ENCODE peak calls at places on chromosomes 2 and 18, in four cellular contexts. L is SK-N-SH, P is HCT116, V is neural progenitor cell. X is an unnamed sample. For H3K4me1, the result is how much of the 10 kb centered on the place peaks cover.

GRCh38 chr2:177419274-177419673 is 26.7 kb downstream of the AGPS start:
- DNase-seq in L (no peak), P (no peak), V (no peak), X (peak)

GRCh38 chr2:147639891-147640290 is 204.9 kb upstream of the ACVR2A start:
- DNase-seq in L (no peak), P (no peak), V (no peak), X (no peak)

GRCh38 chr18:24428709-24429108 is 2.2 kb downstream of the IMPACT start:
- DNase-seq in L (no peak), P (no peak), V (no peak), X (no peak)

GRCh38 chr18:58388736-58389135 is 240.2 kb downstream of the ALPK2 start:
- DNase-seq in P (no peak), V (no peak), L (no peak), X (no peak)

GRCh38 chr18:35171315-35171987 is 69.4 kb upstream of the ZNF397 start:
- DNase-seq in P (no peak), L (no peak), V (no peak), X (peak)

GRCh38 chr2:29920130-29920577 is 1.2 kb downstream of the ALK start:
- DNase-seq in P (no peak), V (peak), L (no peak), X (peak)

GRCh38 chr2:23269747-23270146 is 115.2 kb upstream of the KLHL29 start:
- DNase-seq in P (no peak), V (no peak), L (no peak), X (no peak)

GRCh38 chr2:35298493-35298892 is 1057.1 kb upstream of the CRIM1 start:
- DNase-seq in L (no peak), V (no peak), P (no peak), X (peak)

GRCh38 chr2:46352621-46353020 is 55.4 kb downstream of the EPAS1 start:
- DNase-seq in V (no peak), L (no peak), P (no peak), X (no peak)

GRCh38 chr18:72910045-72910444 is 42.3 kb upstream of the NETO1 start:
- DNase-seq in P (no peak), V (no peak), L (no peak), X (no peak)

GRCh38 chr2:35199298-35199697 is 1156.3 kb upstream of the CRIM1 start:
- DNase-seq in P (no peak), V (no peak), L (no peak), X (no peak)

GRCh38 chr18:48194787-48195186 is 214.4 kb downstream of the ZBTB7C start:
- DNase-seq in P (no peak), V (no peak), L (no peak), X (no peak)

GRCh38 chr2:57733959-57734358 is 312.6 kb upstream of the VRK2 start:
- DNase-seq in L (no peak), V (no peak), P (no peak), X (no peak)

GRCh38 chr2:237672731-237673129 is 45.3 kb downstream of the LRRFIP1 start:
- DNase-seq in P (no peak), V (no peak), L (no peak), X (no peak)

GRCh38 chr2:137729305-137729704 is 235.0 kb upstream of the HNMT start:
- DNase-seq in L (no peak), P (no peak), V (no peak), X (no peak)

GRCh38 chr2:118989481-118989880 is 47.5 kb downstream of the MARCO start:
- DNase-seq in P (no peak), L (no peak), V (no peak), X (peak)

DNA sequence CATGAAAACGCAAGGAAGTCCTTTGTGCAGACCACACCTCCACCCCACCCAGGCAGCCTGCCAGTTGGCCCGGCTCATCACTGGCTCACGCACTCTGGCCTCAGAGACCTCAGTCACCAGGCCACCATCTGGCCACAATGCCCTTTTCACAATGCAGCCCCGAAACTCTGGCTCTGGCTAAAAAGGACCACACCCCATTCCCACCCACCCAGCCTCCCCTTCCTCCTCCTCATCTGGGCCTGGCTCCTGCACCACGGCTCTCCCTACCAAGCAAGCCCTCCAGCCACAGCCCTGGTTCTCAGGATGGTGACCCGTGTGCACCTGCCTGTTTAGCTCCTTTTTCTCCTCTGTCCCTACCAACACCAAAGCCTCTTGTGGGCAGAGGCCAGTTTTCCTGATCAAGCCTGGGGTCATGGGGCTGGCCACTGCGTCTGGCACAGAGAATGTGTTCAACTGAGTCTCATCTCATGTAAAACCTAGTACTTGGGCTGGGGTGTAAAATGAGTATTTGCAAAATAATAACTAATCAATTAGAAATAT is 7.3 kb downstream of the HDAC4 start:
- DNase-seq in P (no peak), V (no peak), L (peak), X (no peak)
- H3K27ac ChIP-seq in P (no peak), V (no peak), L (no peak), X (no peak)

GRCh38 chr18:51190000-51190399 is 7.5 kb downstream of the MEX3C start:
- DNase-seq in V (no peak), L (no peak), P (no peak), X (no peak)
- H3K4me1 ChIP-seq in V (under half), L (under half), P (under half), X (under half)

DNA sequence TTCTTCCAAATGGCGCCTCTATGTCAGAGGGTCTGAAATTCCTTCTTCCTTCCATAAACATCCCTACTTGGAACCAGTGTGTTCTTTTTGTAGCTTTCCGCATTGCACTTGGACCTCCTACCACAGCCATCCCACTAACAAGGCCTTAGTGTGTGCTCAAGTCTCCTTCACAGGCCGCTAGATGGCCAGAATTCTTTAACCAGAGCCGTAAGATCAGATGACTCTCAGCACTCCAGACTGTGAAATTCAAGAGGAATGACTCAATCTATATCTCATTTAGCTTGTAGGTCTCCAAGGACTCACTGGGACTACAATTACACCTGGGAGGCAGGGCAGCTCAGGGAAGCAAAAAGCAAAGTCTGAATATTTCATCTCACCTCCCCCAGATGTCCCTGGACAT is 298.9 kb downstream of the EIPR1 start:
- DNase-seq in P (no peak), L (no peak), V (no peak), X (no peak)
- TF ChIP-seq CTCF in P (no peak), L (no peak), V (no peak), X (no peak)

GRCh38 chr2:101766337-101766736 is 68.8 kb downstream of the MAP4K4 start:
- DNase-seq in P (no peak), L (no peak), V (no peak), X (no peak)

GRCh38 chr2:101766871-101767739 is 69.6 kb downstream of the MAP4K4 start:
- DNase-seq in P (no peak), V (peak), L (no peak), X (peak)

GRCh38 chr2:101763496-101764333 is 66.2 kb downstream of the MAP4K4 start:
- DNase-seq in L (no peak), P (no peak), V (no peak), X (no peak)

GRCh38 chr2:101759162-101759561 is 61.7 kb downstream of the MAP4K4 start:
- DNase-seq in L (no peak), V (no peak), P (peak), X (peak)

DNA sequence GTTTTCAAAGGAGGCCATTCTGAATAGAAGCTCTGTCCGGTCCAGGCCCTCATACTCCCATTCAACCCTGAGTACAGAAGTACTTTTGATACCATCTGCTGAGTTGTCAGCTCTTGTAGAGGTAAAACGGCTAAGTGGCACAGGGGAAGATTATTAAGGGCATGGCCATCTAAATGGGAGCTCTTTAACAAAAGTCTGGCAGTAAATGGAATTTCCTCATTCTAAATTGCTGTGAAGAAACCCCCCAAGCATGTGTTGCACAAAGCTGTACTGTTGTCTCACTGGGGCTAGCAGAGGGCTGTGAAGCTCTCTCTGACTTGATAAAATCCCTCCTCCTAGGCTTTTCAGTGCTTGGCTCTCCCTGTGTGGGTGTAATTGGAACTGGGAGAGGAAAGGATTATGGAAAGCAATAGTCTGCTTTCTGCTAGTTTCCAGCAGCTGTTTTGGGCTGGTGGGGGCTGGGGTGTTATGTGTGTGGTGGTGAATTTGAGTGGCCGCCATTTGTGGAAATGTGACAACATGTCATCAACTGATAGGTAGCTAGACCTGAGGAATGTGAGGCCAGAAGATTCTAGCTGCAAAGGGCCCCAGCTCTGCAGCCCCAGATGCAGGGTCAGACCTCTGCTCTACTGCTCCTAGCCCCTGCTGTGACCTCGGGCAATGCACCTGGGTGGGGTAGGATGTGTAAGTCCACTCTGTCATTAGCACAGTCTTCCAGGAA is 65.1 kb downstream of the MAP4K4 start:
- DNase-seq in P (no peak), L (no peak), V (no peak), X (no peak)
- H3K27ac ChIP-seq in P (no peak), L (peak), V (peak), X (no peak)

GRCh38 chr2:230870544-230871360 is 6.0 kb downstream of the ITM2C start:
- DNase-seq in V (peak), L (peak), P (no peak), X (no peak)
- H3K4me1 ChIP-seq in V (half or more), L (half or more), P (under half), X (under half)

GRCh38 chr2:25981596-25982272 is 563 bp downstream of the KIF3C start:
- DNase-seq in L (peak), V (peak), P (no peak), X (no peak)
- TF ChIP-seq CTCF in L (peak), V (no peak), P (no peak), X (no peak)

GRCh38 chr2:19217203-19217602 is 141.2 kb downstream of the OSR1 start:
- DNase-seq in L (no peak), V (no peak), P (no peak), X (no peak)
- H3K27ac ChIP-seq in L (no peak), V (no peak), P (no peak), X (no peak)

X was measured in foreskin keratinocyte.